ENCODE peak calls at places on chromosomes 13 and 19, in eight cellular contexts. C is foreskin fibroblast; W is AG04450; O is IMR-90; U is thyroid gland; J is CD4-positive, alpha-beta T cell; A is transverse colon; M is fibroblast of lung. E is an unnamed sample.
A peak's percentile ranks its signal among the peaks of the same experiment; 100 is the strongest.

GRCh38 chr13:40233731-40234195 is 432.7 kb downstream of the FOXO1 start:
- DNase-seq in C (no peak), W (no peak), O (no peak), U (no peak), J (no peak), A (no peak), M (no peak), E (no peak)

GRCh38 chr19:55094456-55095259 is 19.0 kb downstream of the EPS8L1 start:
- DNase-seq in C (no peak), W (no peak), O (no peak), U (no peak), J (no peak), A (no peak), M (no peak), E (no peak)

GRCh38 chr13:45621950-45622349 is 6.4 kb upstream of the ERICH6B start:
- DNase-seq in C (no peak), W (no peak), O (no peak), U (no peak), J (no peak), A (no peak), M (no peak), E (no peak)

GRCh38 chr13:26488236-26489028 is 69.1 kb upstream of the WASF3 start:
- DNase-seq in C (no peak), W (no peak), O (no peak), U (no peak), J (no peak), A (no peak), M (no peak), E (no peak)

GRCh38 chr19:44879309-44880065 is 11.6 kb upstream of the TOMM40 start:
- DNase-seq in C (no peak), W (no peak), O (no peak), U (peak; percentile 78), J (no peak), A (no peak), M (no peak), E (no peak)

GRCh38 chr13:20128459-20128927 is 32.4 kb downstream of the GJA3 start:
- DNase-seq in C (no peak), W (no peak), O (no peak), U (peak; percentile 55), J (no peak), A (peak; percentile 41), M (no peak), E (no peak)

GRCh38 chr19:16268676-16269319 is 55.8 kb upstream of the KLF2 start:
- DNase-seq in C (no peak), W (no peak), O (no peak), U (no peak), J (peak; percentile 39), A (no peak), M (no peak), E (no peak)

GRCh38 chr19:8085606-8086464 is 33.3 kb downstream of the CCL25 start:
- DNase-seq in C (no peak), W (no peak), O (no peak), U (no peak), J (no peak), A (peak; percentile 17), M (no peak), E (no peak)

GRCh38 chr13:51524846-51525566 is 59.3 kb upstream of the WDFY2 start:
- DNase-seq in C (peak; percentile 75), W (no peak), O (peak; percentile 90), U (no peak), J (no peak), A (no peak), M (peak; percentile 81), E (no peak)

GRCh38 chr13:21399741-21400140 is 59.4 kb downstream of the ZDHHC20 start:
- DNase-seq in C (peak; percentile 6), W (no peak), O (peak; percentile 18), U (no peak), J (no peak), A (no peak), M (peak; percentile 25), E (no peak)

GRCh38 chr13:71242191-71242590 is 624.8 kb downstream of the DACH1 start:
- DNase-seq in C (peak; percentile 4), W (no peak), O (no peak), U (no peak), J (no peak), A (no peak), M (peak; percentile 40), E (no peak)

GRCh38 chr13:95716231-95716630 is 39.3 kb downstream of the DNAJC3 start:
- DNase-seq in C (no peak), W (no peak), O (no peak), U (no peak), J (no peak), A (no peak), M (no peak), E (no peak)
- TF ChIP-seq CTCF in C (no peak), W (no peak), O (no peak), U (no peak), J (no peak), A (no peak), M (no peak), E (no peak)

GRCh38 chr13:36362251-36362650 is 16.1 kb upstream of the SPART start:
- DNase-seq in C (peak; percentile 89), W (peak; percentile 38), O (peak; percentile 91), U (no peak), J (no peak), A (no peak), M (peak; percentile 92), E (peak; percentile 43)
- TF ChIP-seq CTCF in C (no peak), W (no peak), O (no peak), U (no peak), J (no peak), A (no peak), M (no peak), E (no peak)

DNA sequence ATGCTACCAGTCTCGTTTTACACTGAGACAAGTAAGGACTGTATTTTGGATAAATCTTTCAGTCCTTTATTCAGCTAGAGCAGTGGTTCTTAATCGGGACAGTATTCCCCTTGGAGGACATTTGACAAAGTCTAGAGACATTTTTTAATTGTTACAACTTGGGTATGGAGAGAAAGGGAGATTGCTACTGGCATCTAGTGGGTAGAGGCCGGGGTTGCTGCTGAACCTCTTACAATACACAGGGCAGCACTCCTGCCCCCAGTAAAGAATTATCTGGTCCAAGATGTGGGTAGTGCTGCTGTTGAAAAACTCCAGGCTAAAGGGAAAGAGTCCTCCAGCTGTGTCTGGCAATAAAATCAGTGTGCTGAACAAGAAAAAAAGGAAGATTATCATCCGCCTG is 334.8 kb downstream of the SLC7A1 start:
- DNase-seq in C (no peak), W (no peak), O (no peak), U (peak; percentile 7), J (no peak), A (no peak), M (no peak), E (no peak)
- TF ChIP-seq CTCF in C (no peak), W (no peak), O (no peak), U (no peak), J (no peak), A (no peak), M (no peak), E (no peak)

GRCh38 chr19:15223649-15224371 is 8.4 kb downstream of the EPHX3 start:
- DNase-seq in C (peak; percentile 46), W (no peak), O (no peak), U (no peak), J (no peak), A (no peak), M (no peak), E (no peak)
- TF ChIP-seq CTCF in C (no peak), W (no peak), O (no peak), U (no peak), J (no peak), A (no peak), M (no peak), E (no peak)

GRCh38 chr13:27960362-27961226 is 8.5 kb downstream of the CDX2 start:
- DNase-seq in C (peak; percentile 28), W (no peak), O (no peak), U (no peak), J (no peak), A (peak; percentile 88), M (no peak), E (no peak)
- TF ChIP-seq CTCF in C (no peak), W (peak; percentile 29), O (peak; percentile 25), U (no peak), J (no peak), A (peak; percentile 49), M (peak; percentile 10), E (peak; percentile 33)

GRCh38 chr13:79044415-79044814 is 361.6 kb downstream of the RBM26 start:
- DNase-seq in C (no peak), W (no peak), O (no peak), U (no peak), J (no peak), A (no peak), M (no peak), E (no peak)

DNA sequence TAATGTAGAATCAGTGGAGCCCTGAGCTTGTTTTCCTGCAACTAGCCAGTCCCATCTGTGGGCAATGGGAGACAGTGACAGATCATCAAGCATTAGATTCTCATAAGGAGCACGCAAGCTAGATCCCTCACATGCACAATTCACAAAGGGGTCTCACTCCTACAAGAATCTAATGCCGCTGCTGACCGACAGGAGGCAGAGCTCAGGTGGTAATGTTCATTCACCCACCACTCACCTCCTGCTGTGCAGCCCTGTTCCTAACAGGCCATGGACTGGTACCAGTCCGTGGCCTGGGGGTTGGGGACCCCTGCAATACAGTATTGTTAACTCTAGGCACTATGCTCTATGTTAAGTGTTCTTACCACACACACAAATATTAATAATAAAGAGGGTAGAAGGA is 362.8 kb downstream of the RBM26 start:
- DNase-seq in C (no peak), W (no peak), O (no peak), U (no peak), J (no peak), A (no peak), M (no peak), E (no peak)
- TF ChIP-seq CTCF in C (no peak), W (no peak), O (no peak), U (no peak), J (no peak), A (no peak), M (no peak), E (no peak)